ENCODE peak calls at places on chromosome X, in eight cellular contexts. B is breast epithelium, T is H9, P is cardiac muscle cell, H is stomach, N is prostate gland, R is adipocyte, S is astrocyte. L is an unnamed sample. For H3K9me3, the result is how much of the 10 kb centered on the place peaks cover.

GRCh38 chrX:119981286-119982070 is 37.9 kb upstream of the NKAP start:
- DNase-seq in B (no peak), T (peak), P (peak), H (no peak), N (no peak), R (peak), S (no peak), L (no peak)

GRCh38 chrX:42577936-42578335 is 200.0 kb downstream of the PPP1R2C start:
- DNase-seq in B (no peak), T (no peak), P (no peak), H (no peak), N (no peak), R (no peak), S (no peak), L (no peak)

GRCh38 chrX:42128587-42128986 is 205.2 kb upstream of the CASK start:
- DNase-seq in B (no peak), T (no peak), P (no peak), H (no peak), N (no peak), R (no peak), S (no peak), L (no peak)

GRCh38 chrX:39721570-39722279 is 376.0 kb downstream of the BCOR start:
- DNase-seq in B (no peak), T (no peak), P (no peak), H (no peak), N (peak), R (peak), S (peak), L (peak)

GRCh38 chrX:63761639-63762038 is 23.4 kb downstream of the ARHGEF9 start:
- DNase-seq in B (no peak), T (no peak), P (no peak), H (no peak), N (no peak), R (no peak), S (no peak), L (no peak)

GRCh38 chrX:68304602-68305001 is 128.7 kb downstream of the OPHN1 start:
- DNase-seq in B (no peak), T (no peak), P (no peak), H (no peak), N (no peak), R (no peak), S (no peak), L (no peak)

GRCh38 chrX:109218761-109219160 is 263.1 kb downstream of the GUCY2F start:
- DNase-seq in B (no peak), T (no peak), P (no peak), H (no peak), N (no peak), R (no peak), S (no peak), L (no peak)

GRCh38 chrX:139881572-139881971 is 51.3 kb downstream of the ATP11C start:
- DNase-seq in B (no peak), T (no peak), P (no peak), H (no peak), N (no peak), R (peak), S (peak), L (no peak)

GRCh38 chrX:51148848-51149247 is 183.8 kb upstream of the NUDT10 start:
- DNase-seq in B (no peak), T (peak), P (peak), H (no peak), N (peak), R (no peak), S (no peak), L (no peak)

GRCh38 chrX:16484338-16484737 is 165.6 kb upstream of the S100G start:
- DNase-seq in B (no peak), T (no peak), P (no peak), H (no peak), N (no peak), R (peak), S (peak), L (peak)

GRCh38 chrX:22276781-22277180 is 4.1 kb downstream of the CBLL2 start:
- DNase-seq in B (no peak), T (no peak), P (no peak), H (no peak), N (no peak), R (no peak), S (peak), L (no peak)

GRCh38 chrX:133254666-133255065 is 36.5 kb upstream of the TFDP3 start:
- DNase-seq in B (no peak), T (no peak), P (no peak), H (no peak), N (no peak), R (peak), S (peak), L (no peak)

GRCh38 chrX:107738768-107739167 is 36.8 kb downstream of the TSC22D3 start:
- DNase-seq in B (no peak), T (no peak), P (no peak), H (no peak), N (no peak), R (no peak), S (no peak), L (no peak)

GRCh38 chrX:153486163-153486562 is 8.6 kb upstream of the BGN start:
- DNase-seq in B (no peak), T (no peak), P (no peak), H (no peak), N (no peak), R (no peak), S (no peak), L (no peak)

GRCh38 chrX:131675596-131676194 is 131.8 kb downstream of the OR13H1 start:
- DNase-seq in B (no peak), T (peak), P (peak), H (no peak), N (no peak), R (peak), S (no peak), L (no peak)

GRCh38 chrX:110021180-110022022 is 18.5 kb downstream of the TMEM164 start:
- DNase-seq in B (no peak), T (no peak), P (no peak), H (no peak), N (no peak), R (peak), S (peak), L (peak)

GRCh38 chrX:45381841-45382240 is 181.2 kb upstream of the DIPK2B start:
- DNase-seq in B (no peak), T (no peak), P (no peak), H (no peak), N (no peak), R (no peak), S (no peak), L (no peak)

GRCh38 chrX:39802906-39803305 is 294.9 kb downstream of the BCOR start:
- DNase-seq in B (no peak), T (no peak), P (no peak), H (no peak), N (no peak), R (no peak), S (no peak), L (no peak)

GRCh38 chrX:43939187-43939926 is 33.8 kb downstream of the NDP start:
- DNase-seq in B (no peak), T (no peak), P (no peak), H (no peak), N (no peak), R (peak), S (peak), L (no peak)

GRCh38 chrX:121949041-121949760 is 901.8 kb downstream of the GLUD2 start:
- DNase-seq in B (no peak), T (no peak), P (no peak), H (no peak), N (no peak), R (peak), S (no peak), L (no peak)

GRCh38 chrX:107775000-107775733 is 420 bp downstream of the TSC22D3 start:
- DNase-seq in B (no peak), T (no peak), P (no peak), H (no peak), N (no peak), R (peak), S (no peak), L (no peak)

GRCh38 chrX:28979876-28980275 is 392.6 kb downstream of the IL1RAPL1 start:
- DNase-seq in B (no peak), T (no peak), P (no peak), H (no peak), N (no peak), R (no peak), S (peak), L (no peak)

GRCh38 chrX:10128386-10128785 is 28.4 kb upstream of the CLCN4 start:
- DNase-seq in B (no peak), T (no peak), P (no peak), H (no peak), N (no peak), R (no peak), S (no peak), L (peak)
- H3K9me3 ChIP-seq in B (under half), T (under half), P (under half), H (under half), N (under half), R (under half), S (under half), L (under half)

DNA sequence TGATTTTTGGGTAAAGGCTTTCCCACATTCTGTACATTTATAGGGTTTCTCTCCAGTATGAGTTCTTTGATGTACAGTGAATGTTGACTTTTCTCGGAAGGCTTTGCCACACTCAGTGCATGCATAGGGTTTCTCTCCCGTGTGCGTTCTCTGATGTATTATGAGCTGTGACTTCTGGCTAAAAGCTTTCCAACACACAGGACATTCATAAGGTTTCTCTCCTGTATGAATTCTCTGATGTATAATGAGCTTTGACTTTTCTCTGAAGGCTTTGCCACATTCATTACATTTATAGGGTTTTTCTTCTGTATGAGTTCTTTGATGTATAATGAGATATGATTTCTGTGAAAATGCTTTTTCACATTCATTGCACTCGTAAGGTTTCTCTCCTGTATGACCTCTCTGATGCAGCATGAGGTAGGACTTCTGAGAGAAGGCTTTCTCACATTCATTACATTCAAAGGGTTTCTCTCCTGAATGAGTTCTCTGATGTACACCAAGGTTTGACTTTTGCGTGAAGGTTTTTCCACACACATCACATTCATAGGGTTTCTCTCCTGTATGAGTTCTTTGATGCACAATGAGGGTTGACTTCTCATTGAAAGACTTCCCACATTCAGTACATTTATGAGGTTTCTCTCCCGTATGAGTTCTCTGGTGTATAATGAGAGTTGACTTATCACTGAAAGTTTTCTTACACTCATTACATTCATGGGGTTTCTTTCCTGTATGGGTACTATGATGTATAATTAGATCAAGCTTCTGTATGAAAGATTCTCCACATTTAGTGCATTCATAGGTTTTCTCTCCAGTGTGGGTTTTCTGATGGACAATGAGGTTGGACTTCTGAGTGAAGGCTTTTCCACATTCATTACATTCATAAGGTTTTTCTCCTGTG is 27.3 kb downstream of the ZNF182 start:
- DNase-seq in B (no peak), T (no peak), P (no peak), H (no peak), N (no peak), R (no peak), S (no peak), L (no peak)
- H3K9me3 ChIP-seq in B (half or more), T (half or more), P (under half), H (half or more), N (under half), R (half or more), S (under half), L (under half)

GRCh38 chrX:154598656-154599055 is 13.7 kb downstream of the CTAG1A start:
- DNase-seq in B (no peak), T (no peak), P (no peak), H (no peak), N (no peak), R (no peak), S (no peak), L (no peak)

GRCh38 chrX:154599531-154599930 is 14.6 kb downstream of the CTAG1A start:
- DNase-seq in B (no peak), T (no peak), P (no peak), H (no peak), N (no peak), R (no peak), S (no peak), L (no peak)

GRCh38 chrX:154595559-154595958 is 10.6 kb downstream of the CTAG1A start:
- DNase-seq in B (no peak), T (no peak), P (no peak), H (no peak), N (no peak), R (no peak), S (peak), L (no peak)

GRCh38 chrX:154596290-154596929 is 11.5 kb downstream of the CTAG1A start:
- DNase-seq in B (no peak), T (peak), P (peak), H (no peak), N (peak), R (peak), S (peak), L (peak)

GRCh38 chrX:154597221-154597620 is 12.3 kb downstream of the CTAG1A start:
- DNase-seq in B (no peak), T (no peak), P (no peak), H (no peak), N (no peak), R (no peak), S (no peak), L (no peak)
- H3K9me3 ChIP-seq in B (under half), T (half or more), P (under half), H (under half), N (under half), R (under half), S (under half), L (under half)

DNA sequence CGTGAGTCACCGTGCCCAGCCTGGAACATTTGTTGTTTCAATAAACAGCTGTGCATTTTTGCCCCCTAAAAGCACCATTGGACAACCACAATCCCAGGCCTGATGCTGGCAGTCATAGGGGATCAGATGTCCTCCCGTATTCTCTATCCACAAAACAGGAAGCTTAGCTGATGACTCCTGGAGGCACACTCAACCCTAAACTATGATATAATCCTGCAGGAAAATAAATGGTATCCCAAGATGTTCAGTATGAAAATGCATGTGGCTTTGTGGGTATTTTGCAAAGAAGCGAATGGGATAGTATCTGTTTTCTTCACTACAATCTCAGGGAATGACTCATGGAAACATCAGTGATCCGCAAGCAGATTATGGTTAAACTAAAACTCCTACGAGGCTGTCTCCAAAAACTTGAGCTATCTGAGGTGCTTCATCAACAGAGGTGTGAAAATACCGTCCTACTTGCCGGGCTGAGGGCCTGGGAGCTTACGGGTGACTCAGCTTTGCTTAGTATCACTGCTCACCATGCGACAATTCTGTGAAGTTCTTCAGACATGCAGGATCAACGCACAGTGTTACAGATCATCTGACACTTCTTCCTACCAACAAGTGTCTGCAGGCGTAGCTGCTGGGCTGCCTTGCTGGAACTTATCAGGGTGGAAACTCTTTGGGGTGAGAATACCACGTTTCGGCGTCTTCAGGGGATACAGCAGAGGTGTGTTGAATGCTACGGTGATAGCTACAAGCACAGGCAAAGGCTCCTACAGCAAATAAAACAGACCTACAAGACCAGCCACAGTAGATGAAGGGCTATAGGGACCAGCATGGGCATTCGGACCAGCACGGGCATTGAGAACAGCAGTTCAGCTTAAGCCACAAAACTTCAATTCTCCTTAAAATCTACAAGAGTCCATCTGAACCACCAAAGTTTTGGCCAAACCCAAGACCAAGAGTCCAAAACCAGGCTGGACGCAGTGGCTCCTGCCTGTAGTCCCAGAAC is 148.5 kb downstream of the DHRSX start:
- DNase-seq in B (no peak), T (no peak), P (no peak), H (no peak), N (no peak), R (peak), S (peak), L (peak)
- H3K9me3 ChIP-seq in B (under half), T (under half), P (under half), H (under half), N (under half), R (under half), S (under half), L (under half)

GRCh38 chrX:71151366-71151765 is 6.7 kb downstream of the NLGN3 start:
- DNase-seq in B (no peak), T (no peak), P (no peak), H (no peak), N (no peak), R (no peak), S (no peak), L (peak)

GRCh38 chrX:71154641-71155040 is 10.0 kb downstream of the NLGN3 start:
- DNase-seq in B (no peak), T (no peak), P (no peak), H (no peak), N (no peak), R (no peak), S (no peak), L (no peak)

GRCh38 chrX:71158603-71159002 is 14.0 kb downstream of the NLGN3 start:
- DNase-seq in B (no peak), T (no peak), P (no peak), H (no peak), N (no peak), R (no peak), S (no peak), L (no peak)

GRCh38 chrX:71159335-71159734 is 14.7 kb downstream of the NLGN3 start:
- DNase-seq in B (no peak), T (no peak), P (no peak), H (no peak), N (no peak), R (no peak), S (no peak), L (peak)

DNA sequence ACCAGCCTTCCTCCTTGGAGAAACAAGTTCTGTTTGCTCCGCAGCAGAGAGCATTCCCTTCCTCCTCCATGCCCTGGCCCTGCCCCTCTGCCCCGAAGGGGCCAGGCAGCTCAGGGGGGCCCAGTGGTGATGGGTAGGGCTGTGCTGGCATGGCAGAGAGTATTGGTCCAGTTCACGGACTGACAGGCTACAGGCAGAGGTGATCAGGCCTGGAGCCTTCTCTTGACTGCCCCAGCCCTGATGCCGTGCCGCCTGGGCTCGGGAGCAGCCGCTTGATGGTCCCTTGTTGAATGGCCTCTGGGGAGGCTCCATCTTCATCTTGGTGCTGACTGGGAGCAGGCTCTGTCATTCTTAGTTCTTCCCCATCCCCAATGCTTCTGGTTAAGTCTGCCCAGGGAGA is 9.6 kb downstream of the NLGN3 start:
- DNase-seq in B (no peak), T (no peak), P (no peak), H (no peak), N (no peak), R (no peak), S (no peak), L (peak)
- H3K9me3 ChIP-seq in B (under half), T (under half), P (under half), H (under half), N (under half), R (under half), S (under half), L (under half)